ENCODE peak calls at places on chromosomes 3 and 15, in five cellular contexts. N, V, Q, Z and A are unnamed samples.

GRCh38 chr3:67719333-67719732 is 64.9 kb upstream of the SUCLG2 start:
- DNase-seq in V (no peak), Z (no peak), Q (no peak), N (no peak), A (no peak)

GRCh38 chr15:31260646-31261265 is 65.9 kb upstream of the KLF13 start:
- DNase-seq in Q (no peak), V (no peak), Z (no peak), N (no peak), A (no peak)

GRCh38 chr15:92521624-92522008 is 127.9 kb downstream of the ST8SIA2 start:
- DNase-seq in V (peak; percentile 78), Q (peak; percentile 52), N (peak; percentile 86), Z (peak; percentile 41), A (peak; percentile 77)

GRCh38 chr3:162643245-162643644 is 1146.6 kb downstream of the OTOL1 start:
- DNase-seq in Q (no peak), Z (no peak), N (no peak), V (no peak), A (no peak)

GRCh38 chr3:34005886-34006285 is 207.5 kb downstream of the PDCD6IP start:
- DNase-seq in Z (no peak), N (no peak), Q (no peak), V (no peak), A (no peak)

GRCh38 chr3:186254676-186255665 is 107.1 kb downstream of the DGKG start:
- DNase-seq in N (no peak), V (no peak), Z (no peak), Q (no peak), A (no peak)

GRCh38 chr15:62850791-62851291 is 191.7 kb upstream of the TPM1 start:
- DNase-seq in Z (peak; percentile 23), V (peak; percentile 26), Q (no peak), N (no peak), A (peak; percentile 47)

GRCh38 chr3:101261506-101261905 is 58.9 kb downstream of the IMPG2 start:
- DNase-seq in Z (no peak), N (no peak), Q (no peak), V (no peak), A (no peak)

GRCh38 chr15:90729266-90729665 is 12.1 kb downstream of the BLM start:
- DNase-seq in N (no peak), Q (no peak), Z (no peak), V (no peak), A (no peak)

GRCh38 chr15:41932101-41932500 is 38.2 kb upstream of the SPTBN5 start:
- DNase-seq in Z (no peak), Q (no peak), N (no peak), V (no peak), A (no peak)

GRCh38 chr3:126537730-126538281 is 13.9 kb downstream of the CHST13 start:
- DNase-seq in Z (no peak), N (no peak), Q (peak; percentile 35), V (no peak), A (no peak)

GRCh38 chr15:27806396-27806795 is 292.7 kb downstream of the OCA2 start:
- DNase-seq in N (no peak), V (no peak), Z (no peak), Q (no peak), A (no peak)

GRCh38 chr3:12629560-12629959 is 34.4 kb downstream of the RAF1 start:
- DNase-seq in N (no peak), V (no peak), Q (no peak), Z (no peak), A (peak; percentile 38)

GRCh38 chr3:84194032-84194431 is 764.8 kb upstream of the CADM2 start:
- DNase-seq in Q (no peak), V (no peak), N (no peak), Z (no peak), A (no peak)

DNA sequence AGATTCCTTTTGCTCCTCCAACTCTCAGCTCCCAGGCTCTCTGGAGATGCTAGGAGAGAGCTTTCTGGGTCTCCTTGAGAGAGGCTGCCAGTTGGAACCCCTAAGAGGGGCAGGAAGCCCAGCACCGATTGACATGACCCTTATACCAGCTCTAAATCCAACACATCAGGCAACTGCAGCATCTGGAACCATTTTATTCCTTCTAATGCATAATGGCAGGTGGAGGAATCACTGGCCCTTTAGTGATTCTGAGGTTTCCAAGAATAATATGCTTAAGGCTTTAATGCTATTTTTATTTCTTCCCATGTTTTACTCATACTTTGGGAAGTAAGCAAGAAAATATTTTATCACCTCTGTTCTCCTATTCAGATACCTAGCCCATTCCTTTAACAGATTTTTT is 60.3 kb upstream of the TEX264 start:
- DNase-seq in Z (no peak), V (no peak), N (no peak), Q (no peak), A (no peak)
- H3K4me3 ChIP-seq in Z (no peak overlapping the region), V (no peak overlapping the region), N (no peak overlapping the region), Q (no peak overlapping the region), A (no peak overlapping the region)

DNA sequence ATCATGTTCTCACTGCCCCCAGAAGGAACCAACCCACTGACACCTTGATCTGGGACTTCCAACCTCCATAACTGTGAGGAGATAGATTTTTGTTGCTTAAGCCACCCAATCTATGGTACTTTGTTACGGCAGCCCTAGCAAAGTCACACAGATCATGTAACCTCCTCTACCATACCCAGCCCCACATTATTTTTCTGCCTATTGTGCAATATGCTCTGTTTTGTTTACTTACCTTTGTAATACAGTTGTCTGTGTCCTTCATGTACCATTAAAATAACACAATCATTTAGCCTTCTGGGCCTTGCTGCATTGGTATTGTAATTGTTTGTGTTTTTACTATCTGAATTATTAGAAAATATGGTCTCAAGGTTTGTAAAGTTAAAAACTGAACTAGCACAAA is 16.1 kb downstream of the NDN start:
- DNase-seq in Q (no peak), N (no peak), Z (no peak), V (no peak), A (no peak)
- H3K9me3 ChIP-seq in Q (no peaks in the 10 kb centered on the region), N (no peaks in the 10 kb centered on the region), Z (peaks cover 3% of the 10 kb centered on the region), V (peaks cover 5% of the 10 kb centered on the region), A (no peaks in the 10 kb centered on the region)

GRCh38 chr15:85781099-85781498 is 13.6 kb downstream of the KLHL25 start:
- DNase-seq in Z (no peak), V (no peak), Q (no peak), N (no peak), A (no peak)
- H3K36me3 ChIP-seq in Z (peaks cover 50% of the 10 kb centered on the region), V (no peaks in the 10 kb centered on the region), Q (no peaks in the 10 kb centered on the region), N (no peaks in the 10 kb centered on the region), A (no peaks in the 10 kb centered on the region)

DNA sequence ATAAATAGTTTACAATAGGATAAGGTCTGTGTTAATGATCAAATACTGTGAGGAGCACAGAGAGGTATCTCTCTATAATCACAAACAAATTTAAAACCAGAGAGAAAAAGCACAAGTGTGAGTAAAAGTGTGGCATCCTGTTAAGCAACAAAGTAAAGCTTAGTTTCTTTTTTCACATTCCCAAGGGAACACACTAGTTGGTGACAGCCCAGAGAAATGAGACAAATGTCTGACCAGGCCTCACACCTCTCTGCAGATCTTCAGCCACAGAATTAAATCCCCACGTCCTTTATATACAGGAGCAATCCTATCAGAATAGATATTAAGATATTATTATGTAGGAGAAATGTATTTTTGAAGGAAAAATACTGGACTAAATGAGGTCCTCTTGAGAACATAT is 2.7 kb downstream of the FBN1 start:
- DNase-seq in Q (no peak), V (no peak), N (no peak), Z (no peak), A (no peak)
- H3K4me3 ChIP-seq in Q (no peak overlapping the region), V (peak overlapping the region; percentile 10), N (peak overlapping the region; percentile 91), Z (no peak overlapping the region), A (peak overlapping the region; percentile 89)

GRCh38 chr3:139414608-139415224 is 25.3 kb upstream of the COPB2 start:
- DNase-seq in V (no peak), Q (no peak), Z (no peak), N (no peak), A (no peak)
- H3K9me3 ChIP-seq in V (no peaks in the 10 kb centered on the region), Q (no peaks in the 10 kb centered on the region), Z (peaks cover 2% of the 10 kb centered on the region), N (peaks cover 4% of the 10 kb centered on the region), A (peaks cover 18% of the 10 kb centered on the region)

GRCh38 chr15:85671156-85671555 is 123.6 kb downstream of the KLHL25 start:
- DNase-seq in Z (no peak), Q (no peak), N (no peak), V (no peak), A (no peak)
- H3K36me3 ChIP-seq in Z (peaks cover 66% of the 10 kb centered on the region), Q (peaks cover 12% of the 10 kb centered on the region), N (no peaks in the 10 kb centered on the region), V (no peaks in the 10 kb centered on the region), A (peaks cover 24% of the 10 kb centered on the region)

GRCh38 chr3:8460050-8460708 is 41.4 kb upstream of the LMCD1 start:
- DNase-seq in V (no peak), Q (no peak), Z (no peak), N (no peak), A (no peak)

GRCh38 chr3:8458235-8458634 is 43.4 kb upstream of the LMCD1 start:
- DNase-seq in N (no peak), V (no peak), Q (no peak), Z (no peak), A (no peak)

GRCh38 chr3:8457039-8457438 is 44.6 kb upstream of the LMCD1 start:
- DNase-seq in Z (no peak), Q (no peak), V (no peak), N (no peak), A (no peak)

GRCh38 chr3:8460815-8461482 is 40.7 kb upstream of the LMCD1 start:
- DNase-seq in Q (no peak), V (no peak), N (no peak), Z (no peak), A (no peak)

DNA sequence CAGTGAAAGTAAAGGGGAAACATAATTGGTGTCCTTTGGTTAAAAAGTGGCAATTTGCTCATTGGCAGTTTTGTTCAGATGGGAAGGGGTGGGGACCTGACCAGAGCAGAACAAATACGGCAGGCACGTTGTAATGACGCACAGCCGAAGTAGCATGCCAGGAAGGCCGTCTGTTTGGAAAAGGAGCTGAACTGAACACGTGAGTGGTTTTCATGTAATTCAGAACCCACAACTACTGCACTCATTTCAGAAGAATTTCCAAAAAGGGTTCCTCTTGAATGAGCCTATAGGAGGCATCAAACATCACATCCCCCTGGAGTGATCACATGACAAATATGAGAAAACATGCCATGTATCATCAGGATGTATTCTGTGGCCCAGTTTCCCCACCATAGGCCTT is 42.9 kb upstream of the LMCD1 start:
- DNase-seq in N (no peak), Z (no peak), Q (no peak), V (no peak), A (peak; percentile 53)
- H3K4me3 ChIP-seq in N (no peak overlapping the region), Z (no peak overlapping the region), Q (no peak overlapping the region), V (no peak overlapping the region), A (no peak overlapping the region)